ENCODE peak calls at places on chromosomes 7 and 10, in seven cellular contexts. N is psoas muscle, A is GM20000, L is WERI-Rb-1, B is choroid plexus epithelial cell, W is endothelial cell, M is GM10248. K is an unnamed sample.

GRCh38 chr7:78779788-78780187 is 673.7 kb downstream of the MAGI2 start:
- DNase-seq in A (no peak), L (no peak), B (no peak), N (no peak), M (no peak), W (no peak), K (no peak)

GRCh38 chr7:100604078-100604975 is 2.2 kb downstream of the PCOLCE start:
- DNase-seq in N (peak; percentile 77), A (peak; percentile 91), M (peak; percentile 91), B (peak; percentile 64), W (peak; percentile 70), L (peak; percentile 82), K (peak; percentile 81)

GRCh38 chr7:131400833-131401593 is 73.3 kb downstream of the MKLN1 start:
- DNase-seq in N (no peak), A (no peak), M (no peak), B (peak; percentile 70), W (no peak), L (no peak), K (no peak)

GRCh38 chr7:127513311-127513710 is 72.1 kb downstream of the GCC1 start:
- DNase-seq in A (no peak), L (no peak), M (no peak), B (no peak), N (no peak), W (no peak), K (no peak)

GRCh38 chr10:127368937-127369336 is 172.5 kb upstream of the INSYN2A start:
- DNase-seq in L (peak; percentile 20), M (no peak), A (no peak), N (no peak), W (no peak), B (no peak), K (no peak)

GRCh38 chr7:909358-910329 is 33.3 kb downstream of the GET4 start:
- DNase-seq in B (peak; percentile 41), N (peak; percentile 72), L (no peak), M (no peak), W (no peak), A (no peak), K (no peak)

GRCh38 chr7:114298011-114298410 is 116.6 kb upstream of the FOXP2 start:
- DNase-seq in M (no peak), L (no peak), A (no peak), N (no peak), B (peak; percentile 2), W (no peak), K (no peak)

GRCh38 chr10:8639601-8640000 is 585.1 kb downstream of the GATA3 start:
- DNase-seq in M (no peak), L (no peak), W (no peak), N (no peak), A (no peak), B (no peak), K (no peak)

GRCh38 chr10:241451-241850 is 106.2 kb downstream of the ZMYND11 start:
- DNase-seq in B (no peak), W (no peak), M (no peak), A (no peak), N (no peak), L (no peak), K (no peak)

GRCh38 chr10:95374597-95375209 is 83.9 kb upstream of the PDLIM1 start:
- DNase-seq in M (peak; percentile 71), L (peak; percentile 81), W (peak; percentile 81), A (peak; percentile 77), B (peak; percentile 83), N (peak; percentile 75), K (peak; percentile 83)

GRCh38 chr10:72323108-72323932 is 31.4 kb downstream of the DNAJB12 start:
- DNase-seq in B (no peak), L (no peak), A (no peak), W (no peak), N (no peak), M (no peak), K (no peak)

GRCh38 chr10:49606981-49607535 is 3.1 kb upstream of the SLC18A3 start:
- DNase-seq in N (peak; percentile 60), A (peak; percentile 90), B (peak; percentile 87), W (peak; percentile 91), M (peak; percentile 87), L (no peak), K (peak; percentile 97)

GRCh38 chr7:95784796-95785195 is 12.4 kb downstream of the DYNC1I1 start:
- DNase-seq in M (no peak), A (no peak), W (no peak), B (no peak), N (no peak), L (no peak), K (no peak)

GRCh38 chr7:49812534-49812933 is 39.1 kb downstream of the VWC2 start:
- DNase-seq in W (no peak), B (no peak), L (no peak), M (no peak), A (no peak), N (no peak), K (no peak)

GRCh38 chr10:116134316-116134715 is 138.7 kb downstream of the GFRA1 start:
- DNase-seq in N (no peak), L (no peak), M (no peak), A (no peak), W (no peak), B (no peak), K (no peak)

GRCh38 chr10:97261188-97261587 is 31.2 kb downstream of the ARHGAP19 start:
- DNase-seq in N (no peak), M (no peak), W (no peak), B (no peak), L (no peak), A (no peak), K (no peak)

GRCh38 chr7:99525713-99526440 is 21.4 kb downstream of the ZKSCAN5 start:
- DNase-seq in A (no peak), L (peak; percentile 33), N (no peak), M (no peak), W (peak; percentile 24), B (peak; percentile 30), K (no peak)

GRCh38 chr7:86920154-86920553 is 139.3 kb downstream of the ELAPOR2 start:
- DNase-seq in L (no peak), A (no peak), M (no peak), W (no peak), N (no peak), B (no peak), K (no peak)

GRCh38 chr10:61621538-61622150 is 41.1 kb upstream of the CABCOCO1 start:
- DNase-seq in W (no peak), M (no peak), B (peak; percentile 24), A (no peak), L (peak; percentile 8), N (no peak), K (no peak)

GRCh38 chr10:121405096-121405495 is 193.1 kb downstream of the FGFR2 start:
- DNase-seq in L (no peak), W (no peak), B (no peak), N (no peak), M (no peak), A (no peak), K (no peak)

GRCh38 chr7:75971961-75972763 is 22.2 kb downstream of the TMEM120A start:
- DNase-seq in N (peak; percentile 82), W (peak; percentile 65), B (no peak), M (no peak), L (no peak), A (no peak), K (peak; percentile 35)

GRCh38 chr7:31938650-31939049 is 131.6 kb downstream of the PDE1C start:
- DNase-seq in M (no peak), B (no peak), N (no peak), W (no peak), A (no peak), L (no peak), K (no peak)

GRCh38 chr7:3787717-3788311 is 486.8 kb downstream of the SDK1 start:
- DNase-seq in N (peak; percentile 20), A (no peak), L (no peak), W (no peak), B (no peak), M (no peak), K (peak; percentile 13)

GRCh38 chr10:84966708-84967441 is 638.5 kb downstream of the CCSER2 start:
- DNase-seq in L (no peak), B (no peak), N (no peak), M (no peak), A (no peak), W (no peak), K (no peak)

GRCh38 chr10:97154789-97155188 is 31.0 kb downstream of the SLIT1 start:
- DNase-seq in L (no peak), A (no peak), M (no peak), W (no peak), N (no peak), B (no peak), K (no peak)

GRCh38 chr10:3758491-3758970 is 26.5 kb downstream of the KLF6 start:
- DNase-seq in M (no peak), L (no peak), N (no peak), W (no peak), B (no peak), A (no peak), K (no peak)

GRCh38 chr10:3760083-3760482 is 24.9 kb downstream of the KLF6 start:
- DNase-seq in A (no peak), L (no peak), N (no peak), W (no peak), B (no peak), M (no peak), K (no peak)

GRCh38 chr10:3761111-3761686 is 23.8 kb downstream of the KLF6 start:
- DNase-seq in N (no peak), L (no peak), B (peak; percentile 37), A (no peak), M (peak; percentile 51), W (no peak), K (no peak)

GRCh38 chr10:3757638-3758490 is 27.1 kb downstream of the KLF6 start:
- DNase-seq in N (no peak), L (no peak), W (no peak), B (peak; percentile 64), M (peak; percentile 78), A (peak; percentile 69), K (no peak)

GRCh38 chr10:3759397-3759796 is 25.6 kb downstream of the KLF6 start:
- DNase-seq in M (no peak), W (no peak), B (no peak), N (no peak), L (no peak), A (no peak), K (no peak)
- TF ChIP-seq CTCF in M (no peak), W (no peak), B (no peak), N (no peak), L (no peak), A (no peak), K (no peak)

GRCh38 chr7:7182156-7183060 is at the start of gene C1GALT1:
- DNase-seq in N (peak; percentile 98), L (peak; percentile 99), M (peak; percentile 94), A (peak; percentile 95), W (peak; percentile 97), B (peak; percentile 99), K (peak; percentile 98)
- TF ChIP-seq CTCF in N (peak; percentile 25), L (peak; percentile 66), M (peak; percentile 49), A (peak; percentile 8), W (peak; percentile 62), B (peak; percentile 62), K (peak; percentile 54)

DNA sequence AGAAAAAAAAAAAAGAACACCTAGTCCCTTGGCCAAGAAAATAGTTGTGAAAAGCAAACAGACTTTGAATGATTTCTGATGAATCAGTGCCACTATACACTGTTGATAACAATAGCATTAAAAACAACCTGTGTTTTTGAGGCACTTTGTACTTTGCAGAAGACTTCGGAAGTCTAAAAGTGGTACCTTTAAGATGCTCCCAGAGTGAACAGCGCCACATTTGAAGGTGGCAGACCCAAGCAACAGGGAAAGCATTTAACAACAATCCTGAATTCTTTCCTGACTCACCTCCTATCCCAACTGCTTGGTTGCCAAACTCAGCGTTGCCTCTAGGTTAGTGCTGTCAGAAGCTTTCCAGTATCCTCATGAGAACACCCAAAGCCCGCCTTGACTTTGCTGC is 102.5 kb upstream of the CCDC6 start:
- DNase-seq in L (no peak), A (no peak), B (no peak), M (no peak), N (no peak), W (no peak), K (no peak)
- TF ChIP-seq CTCF in L (no peak), A (no peak), B (no peak), M (no peak), N (no peak), W (no peak), K (no peak)

GRCh38 chr10:52488606-52489485 is 174.8 kb downstream of the DKK1 start:
- DNase-seq in M (peak; percentile 15), N (no peak), W (no peak), B (peak; percentile 71), A (no peak), L (no peak), K (no peak)
- TF ChIP-seq CTCF in M (peak; percentile 28), N (peak; percentile 65), W (peak; percentile 92), B (peak; percentile 53), A (no peak), L (no peak), K (peak; percentile 61)

K was measured in nephron progenitor cell.